ENCODE peak calls at places on chromosomes 7 and 10, in seven cellular contexts. E, J, Q, O, Y, B and G are unnamed samples.

GRCh38 chr10:124267231-124267885 is 151.4 kb downstream of the OAT start:
- DNase-seq in E (no peak), J (peak; percentile 71), Q (no peak), O (no peak), Y (no peak), B (no peak), G (peak; percentile 19)

GRCh38 chr10:49520122-49520775 is 18.7 kb downstream of the ERCC6 start:
- DNase-seq in E (no peak), J (no peak), Q (no peak), O (no peak), Y (no peak), B (no peak), G (no peak)

GRCh38 chr7:18685961-18686360 is 190.4 kb downstream of the HDAC9 start:
- DNase-seq in E (no peak), J (no peak), Q (no peak), O (no peak), Y (no peak), B (no peak), G (no peak)

GRCh38 chr10:105597297-105597696 is 956.2 kb downstream of the SORCS3 start:
- DNase-seq in E (no peak), J (no peak), Q (no peak), O (no peak), Y (no peak), B (no peak), G (no peak)

GRCh38 chr10:2873769-2874168 is 193.6 kb upstream of the PFKP start:
- DNase-seq in E (no peak), J (no peak), Q (no peak), O (no peak), Y (no peak), B (no peak), G (no peak)

GRCh38 chr7:110940756-110941155 is 150.2 kb upstream of the LRRN3 start:
- DNase-seq in E (no peak), J (no peak), Q (no peak), O (no peak), Y (no peak), B (no peak), G (no peak)

GRCh38 chr7:131511774-131512535 is 44.5 kb downstream of the PODXL start:
- DNase-seq in E (no peak), J (no peak), Q (no peak), O (no peak), Y (peak; percentile 86), B (peak; percentile 28), G (no peak)

GRCh38 chr7:82347808-82348207 is 95.8 kb downstream of the CACNA2D1 start:
- DNase-seq in E (no peak), J (no peak), Q (no peak), O (no peak), Y (no peak), B (no peak), G (no peak)

GRCh38 chr10:4240641-4241197 is 455.7 kb upstream of the KLF6 start:
- DNase-seq in E (no peak), J (no peak), Q (no peak), O (no peak), Y (no peak), B (no peak), G (no peak)

GRCh38 chr10:11853468-11853867 is 30.3 kb downstream of the PROSER2 start:
- DNase-seq in E (no peak), J (no peak), Q (no peak), O (peak; percentile 6), Y (no peak), B (no peak), G (no peak)

GRCh38 chr10:21929070-21929469 is 74.5 kb downstream of the DNAJC1 start:
- DNase-seq in E (no peak), J (no peak), Q (no peak), O (no peak), Y (no peak), B (no peak), G (no peak)

GRCh38 chr10:89115876-89116627 is 91.1 kb downstream of the CH25H start:
- DNase-seq in E (no peak), J (no peak), Q (no peak), O (no peak), Y (no peak), B (no peak), G (no peak)

GRCh38 chr10:11018830-11019692 is 1.4 kb downstream of the CELF2 start:
- DNase-seq in E (no peak), J (no peak), Q (no peak), O (no peak), Y (no peak), B (no peak), G (no peak)

GRCh38 chr10:84317174-84317573 is 11.2 kb upstream of the CCSER2 start:
- DNase-seq in E (no peak), J (no peak), Q (no peak), O (no peak), Y (no peak), B (no peak), G (no peak)

DNA sequence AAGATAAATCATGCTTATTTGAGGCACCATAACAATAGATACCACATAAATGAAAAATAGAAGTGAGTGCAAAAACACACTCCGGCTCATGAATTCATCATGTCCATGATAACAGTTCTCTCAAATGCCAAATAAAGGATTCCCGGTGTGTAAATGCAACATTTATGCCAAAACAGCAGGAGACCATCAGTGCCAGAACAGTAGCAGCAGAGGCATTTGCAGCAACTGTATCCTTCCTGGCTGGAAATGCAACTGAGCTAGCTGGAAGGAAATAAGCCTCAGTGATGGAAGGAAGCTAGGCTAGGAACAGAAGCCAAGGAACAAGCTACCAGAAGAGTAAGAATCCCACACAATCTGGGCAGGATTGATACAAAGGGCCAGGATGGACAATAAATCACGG is 79.9 kb upstream of the THSD7A start:
- DNase-seq in E (no peak), J (no peak), Q (no peak), O (no peak), Y (no peak), B (no peak), G (no peak)
- TF ChIP-seq EP300 in E (no peak), J (no peak), Q (no peak), O (no peak), Y (no peak), B (no peak), G (no peak)

DNA sequence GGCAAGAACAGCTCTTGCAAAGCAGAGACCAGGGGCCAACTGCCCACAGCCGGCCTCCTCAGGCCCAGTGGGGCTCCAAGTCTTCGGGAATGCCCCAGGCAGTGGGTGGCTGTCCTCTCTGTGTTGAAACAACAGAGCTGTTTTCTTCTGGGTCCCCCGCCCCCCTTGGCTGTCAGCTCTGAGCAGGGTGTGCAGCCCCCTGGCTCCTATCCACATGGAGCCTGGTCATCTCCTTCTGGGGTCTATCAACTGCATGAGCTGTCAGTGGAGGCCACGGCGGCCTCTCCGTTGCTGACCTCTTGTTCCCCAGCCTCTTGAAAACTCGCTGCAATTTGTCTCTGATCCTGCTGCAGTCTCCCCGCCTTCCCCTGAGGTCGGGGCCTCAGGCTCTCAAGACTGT is 333.3 kb downstream of the RPS24 start:
- DNase-seq in E (no peak), J (no peak), Q (no peak), O (peak; percentile 79), Y (no peak), B (no peak), G (no peak)
- TF ChIP-seq POLR2AphosphoS5 in E (no peak), J (no peak), Q (no peak), O (peak; percentile 11), Y (no peak), B (no peak), G (no peak)

DNA sequence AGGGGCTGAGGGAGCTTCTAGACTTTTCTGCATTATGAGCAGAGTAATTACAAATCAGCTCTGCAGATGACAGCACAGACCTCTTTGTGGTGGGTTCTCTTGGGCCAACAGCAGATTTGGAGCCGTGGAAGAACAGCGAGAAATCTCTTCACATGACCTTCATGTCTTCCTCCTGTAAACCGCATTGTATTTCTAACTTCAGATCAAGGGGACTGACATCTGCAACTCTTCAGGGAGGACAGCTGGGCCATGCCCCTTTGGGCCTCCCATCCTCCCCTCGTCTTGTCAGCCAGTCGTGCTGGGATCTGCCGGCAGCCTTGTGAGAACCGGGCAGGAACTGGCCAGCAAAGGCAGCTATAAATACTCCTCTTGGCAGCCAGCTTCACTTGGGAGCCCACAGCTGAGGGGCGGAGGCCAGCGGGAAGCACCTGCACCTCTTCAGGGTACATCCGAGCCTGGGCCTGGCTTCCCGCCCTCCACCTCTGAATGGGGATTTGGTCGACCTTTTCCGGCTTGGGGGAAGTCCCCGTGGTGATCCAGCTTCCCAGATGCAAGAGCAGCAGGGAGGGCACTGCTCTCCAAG is 54.8 kb downstream of the STEAP1B start:
- DNase-seq in E (peak; percentile 83), J (no peak), Q (peak; percentile 44), O (peak; percentile 80), Y (peak; percentile 92), B (no peak), G (peak; percentile 84)
- H3K27ac ChIP-seq in E (peak overlapping the region; percentile 73), J (no peak overlapping the region), Q (no peak overlapping the region), O (peak overlapping the region; percentile 41), Y (peak overlapping the region; percentile 53), B (no peak overlapping the region), G (peak overlapping the region; percentile 76)

DNA sequence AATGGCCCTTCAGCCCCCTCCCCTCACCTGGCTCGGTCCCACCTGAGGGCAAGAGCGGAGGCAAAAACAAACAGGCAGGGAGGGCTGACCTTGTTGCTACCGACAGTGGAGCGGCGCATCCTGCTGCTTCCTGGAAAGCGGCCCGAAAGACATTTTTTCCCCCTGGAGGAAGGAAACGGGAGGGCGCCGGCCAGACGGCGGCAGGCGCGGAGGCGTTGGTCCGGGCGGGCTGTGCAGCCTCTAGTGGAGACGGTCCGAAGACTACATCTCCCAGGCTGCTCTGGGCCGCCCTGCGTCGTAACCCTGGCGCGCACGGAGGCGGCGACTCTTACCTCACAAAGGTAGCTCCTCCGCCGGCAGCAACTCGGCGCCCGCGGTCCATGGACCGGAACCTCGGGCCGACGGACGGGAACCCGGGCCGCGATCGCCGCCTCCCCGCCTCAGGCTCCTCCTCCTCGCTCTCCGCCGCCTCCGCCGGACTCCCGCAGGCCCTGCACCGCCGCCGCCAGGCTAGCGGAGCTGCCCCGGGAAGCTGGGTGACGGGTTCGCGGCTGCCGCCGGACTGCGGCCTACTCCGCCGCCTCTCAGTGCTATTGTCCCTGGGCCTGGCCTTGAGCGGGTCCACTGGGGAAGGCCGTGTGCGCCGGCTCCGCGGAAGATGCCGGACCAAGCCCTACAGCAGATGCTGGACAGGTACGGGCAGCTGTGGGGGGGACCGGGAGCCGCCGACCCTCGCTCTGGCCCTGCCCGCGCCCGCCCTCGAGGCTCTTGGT is at the start of the genes CPEB3 and MARCHF5:
- DNase-seq in E (peak; percentile 97), J (peak; percentile 96), Q (peak; percentile 98), O (peak; percentile 98), Y (peak; percentile 98), B (peak; percentile 94), G (peak; percentile 97)
- TF ChIP-seq EP300 in E (peak; percentile 26), J (peak; percentile 28), Q (no peak), O (no peak), Y (peak; percentile 40), B (no peak), G (no peak)

GRCh38 chr7:65983965-65984654 is 2.1 kb upstream of the GUSB start:
- DNase-seq in E (no peak), J (no peak), Q (no peak), O (no peak), Y (no peak), B (no peak), G (no peak)

GRCh38 chr7:65981965-65982792 is at the start of gene GUSB:
- DNase-seq in E (peak; percentile 95), J (peak; percentile 99), Q (peak; percentile 93), O (peak; percentile 95), Y (peak; percentile 96), B (peak; percentile 98), G (peak; percentile 96)

GRCh38 chr7:65978891-65979582 is 3.0 kb downstream of the GUSB start:
- DNase-seq in E (no peak), J (no peak), Q (no peak), O (no peak), Y (no peak), B (no peak), G (peak; percentile 52)

GRCh38 chr7:65979583-65980477 is 2.2 kb downstream of the GUSB start:
- DNase-seq in E (no peak), J (no peak), Q (no peak), O (no peak), Y (no peak), B (no peak), G (peak; percentile 77)

GRCh38 chr7:65980478-65981250 is 1.3 kb downstream of the GUSB start:
- DNase-seq in E (peak; percentile 55), J (peak; percentile 67), Q (peak; percentile 27), O (peak; percentile 82), Y (peak; percentile 93), B (no peak), G (peak; percentile 78)
- TF ChIP-seq POLR2AphosphoS5 in E (peak; percentile 34), J (no peak), Q (no peak), O (no peak), Y (peak; percentile 24), B (no peak), G (no peak)